ENCODE peak calls at places on chromosomes 7 and 10, in six cellular contexts. P is iPS-NIHi11, Y is neural crest cell, G is left cardiac atrium, X is neural progenitor cell, N is sciatic nerve. Q is an unnamed sample.

GRCh38 chr7:55147736-55148135 is 128.9 kb downstream of the EGFR start:
- DNase-seq in Y (no peak), N (no peak), P (no peak), G (no peak), X (no peak), Q (no peak)

GRCh38 chr7:131521651-131522163 is 34.7 kb downstream of the PODXL start:
- DNase-seq in P (peak), G (peak), Y (no peak), X (peak), N (no peak), Q (no peak)

GRCh38 chr7:144676492-144676891 is 159.4 kb downstream of the TPK1 start:
- DNase-seq in G (no peak), P (no peak), N (no peak), Y (no peak), X (no peak), Q (no peak)

GRCh38 chr10:129954916-129955315 is 9.2 kb downstream of the EBF3 start:
- DNase-seq in Y (no peak), G (no peak), P (no peak), N (no peak), X (no peak), Q (no peak)

GRCh38 chr7:116097365-116098009 is 66.9 kb upstream of the TFEC start:
- DNase-seq in X (no peak), N (no peak), P (no peak), G (no peak), Y (no peak), Q (no peak)

GRCh38 chr7:14666304-14666703 is 236.2 kb downstream of the DGKB start:
- DNase-seq in P (no peak), X (no peak), N (no peak), G (no peak), Y (no peak), Q (no peak)

GRCh38 chr10:97433430-97434001 is 7.5 kb downstream of the PGAM1 start:
- DNase-seq in X (no peak), P (no peak), G (no peak), Y (no peak), N (no peak), Q (no peak)

GRCh38 chr10:131049051-131049450 is 262.5 kb downstream of the TCERG1L start:
- DNase-seq in G (no peak), X (peak), P (peak), Y (no peak), N (no peak), Q (no peak)

GRCh38 chr7:46003896-46004875 is 83.1 kb upstream of the IGFBP3 start:
- DNase-seq in G (no peak), Y (no peak), N (no peak), X (no peak), P (no peak), Q (no peak)

GRCh38 chr7:149252378-149252777 is 9.6 kb upstream of the ZNF783 start:
- DNase-seq in N (no peak), Y (no peak), G (no peak), P (no peak), X (no peak), Q (no peak)